ENCODE peak calls at places on chromosomes 3 and 15, in ten cellular contexts. One of them, this sample, is unnamed.

GRCh38 chr15:58327958-58328357 is 103.8 kb upstream of the LIPC start:
- DNase-seq in upper lobe of right lung: no peak
- DNase-seq in naive thymus-derived CD4-positive, alpha-beta T cell: no peak
- DNase-seq in neural progenitor cell: no peak
- DNase-seq in fibroblast of the aortic adventitia: no peak
- DNase-seq in GM23248: no peak
- DNase-seq in dorsolateral prefrontal cortex: no peak
- DNase-seq in transverse colon: no peak
- DNase-seq in neuronal stem cell: no peak
- DNase-seq in kidney epithelial cell: no peak
- DNase-seq in this sample: no peak

GRCh38 chr15:50260969-50261496 is 4.5 kb downstream of the HDC start:
- DNase-seq in upper lobe of right lung: no peak
- DNase-seq in naive thymus-derived CD4-positive, alpha-beta T cell: no peak
- DNase-seq in neural progenitor cell: no peak
- DNase-seq in fibroblast of the aortic adventitia: peak
- DNase-seq in GM23248: no peak
- DNase-seq in dorsolateral prefrontal cortex: no peak
- DNase-seq in transverse colon: no peak
- DNase-seq in neuronal stem cell: no peak
- DNase-seq in kidney epithelial cell: no peak
- DNase-seq in this sample: no peak

GRCh38 chr3:189839576-189839975 is 208.4 kb downstream of the TP63 start:
- DNase-seq in upper lobe of right lung: no peak
- DNase-seq in naive thymus-derived CD4-positive, alpha-beta T cell: no peak
- DNase-seq in neural progenitor cell: no peak
- DNase-seq in fibroblast of the aortic adventitia: peak
- DNase-seq in GM23248: peak
- DNase-seq in dorsolateral prefrontal cortex: no peak
- DNase-seq in transverse colon: no peak
- DNase-seq in neuronal stem cell: no peak
- DNase-seq in kidney epithelial cell: peak
- DNase-seq in this sample: peak

GRCh38 chr15:29125382-29126207 is 144.0 kb downstream of the NSMCE3 start:
- DNase-seq in upper lobe of right lung: no peak
- DNase-seq in naive thymus-derived CD4-positive, alpha-beta T cell: no peak
- DNase-seq in neural progenitor cell: no peak
- DNase-seq in fibroblast of the aortic adventitia: no peak
- DNase-seq in GM23248: no peak
- DNase-seq in dorsolateral prefrontal cortex: no peak
- DNase-seq in transverse colon: no peak
- DNase-seq in neuronal stem cell: no peak
- DNase-seq in kidney epithelial cell: no peak
- DNase-seq in this sample: no peak

GRCh38 chr3:126157083-126157768 is 23.2 kb downstream of the ALDH1L1 start:
- DNase-seq in upper lobe of right lung: no peak
- DNase-seq in naive thymus-derived CD4-positive, alpha-beta T cell: no peak
- DNase-seq in neural progenitor cell: no peak
- DNase-seq in fibroblast of the aortic adventitia: no peak
- DNase-seq in GM23248: no peak
- DNase-seq in dorsolateral prefrontal cortex: no peak
- DNase-seq in transverse colon: no peak
- DNase-seq in neuronal stem cell: no peak
- DNase-seq in kidney epithelial cell: no peak
- DNase-seq in this sample: no peak

GRCh38 chr3:58366699-58367098 is 34.0 kb downstream of the PXK start:
- DNase-seq in upper lobe of right lung: no peak
- DNase-seq in naive thymus-derived CD4-positive, alpha-beta T cell: no peak
- DNase-seq in neural progenitor cell: no peak
- DNase-seq in fibroblast of the aortic adventitia: peak
- DNase-seq in GM23248: no peak
- DNase-seq in dorsolateral prefrontal cortex: no peak
- DNase-seq in transverse colon: no peak
- DNase-seq in neuronal stem cell: no peak
- DNase-seq in kidney epithelial cell: no peak
- DNase-seq in this sample: no peak

GRCh38 chr3:70832035-70832795 is 519.8 kb upstream of the MDFIC2 start:
- DNase-seq in upper lobe of right lung: no peak
- DNase-seq in naive thymus-derived CD4-positive, alpha-beta T cell: no peak
- DNase-seq in neural progenitor cell: no peak
- DNase-seq in fibroblast of the aortic adventitia: peak
- DNase-seq in GM23248: peak
- DNase-seq in dorsolateral prefrontal cortex: no peak
- DNase-seq in transverse colon: no peak
- DNase-seq in neuronal stem cell: no peak
- DNase-seq in kidney epithelial cell: no peak
- DNase-seq in this sample: peak

GRCh38 chr15:74653426-74654082 is 37.9 kb downstream of the CLK3 start:
- DNase-seq in upper lobe of right lung: no peak
- DNase-seq in naive thymus-derived CD4-positive, alpha-beta T cell: no peak
- DNase-seq in neural progenitor cell: no peak
- DNase-seq in fibroblast of the aortic adventitia: peak
- DNase-seq in GM23248: peak
- DNase-seq in dorsolateral prefrontal cortex: no peak
- DNase-seq in transverse colon: peak
- DNase-seq in neuronal stem cell: no peak
- DNase-seq in kidney epithelial cell: peak
- DNase-seq in this sample: no peak

GRCh38 chr3:124887177-124887995 is at the start of gene ITGB5:
- DNase-seq in upper lobe of right lung: peak
- DNase-seq in naive thymus-derived CD4-positive, alpha-beta T cell: no peak
- DNase-seq in neural progenitor cell: peak
- DNase-seq in fibroblast of the aortic adventitia: peak
- DNase-seq in GM23248: peak
- DNase-seq in dorsolateral prefrontal cortex: peak
- DNase-seq in transverse colon: peak
- DNase-seq in neuronal stem cell: peak
- DNase-seq in kidney epithelial cell: no peak
- DNase-seq in this sample: no peak

GRCh38 chr3:28139967-28140634 is 101.3 kb upstream of the CMC1 start:
- DNase-seq in upper lobe of right lung: no peak
- DNase-seq in naive thymus-derived CD4-positive, alpha-beta T cell: no peak
- DNase-seq in neural progenitor cell: no peak
- DNase-seq in fibroblast of the aortic adventitia: peak
- DNase-seq in GM23248: peak
- DNase-seq in dorsolateral prefrontal cortex: no peak
- DNase-seq in transverse colon: no peak
- DNase-seq in neuronal stem cell: no peak
- DNase-seq in kidney epithelial cell: no peak
- DNase-seq in this sample: no peak

GRCh38 chr3:98645039-98645438 is 51.6 kb upstream of the CPOX start:
- DNase-seq in upper lobe of right lung: peak
- DNase-seq in naive thymus-derived CD4-positive, alpha-beta T cell: no peak
- DNase-seq in neural progenitor cell: no peak
- DNase-seq in fibroblast of the aortic adventitia: no peak
- DNase-seq in GM23248: peak
- DNase-seq in dorsolateral prefrontal cortex: no peak
- DNase-seq in transverse colon: no peak
- DNase-seq in neuronal stem cell: no peak
- DNase-seq in kidney epithelial cell: no peak
- DNase-seq in this sample: no peak

GRCh38 chr3:194293546-194294198 is 57.5 kb downstream of the CPN2 start:
- DNase-seq in upper lobe of right lung: no peak
- DNase-seq in naive thymus-derived CD4-positive, alpha-beta T cell: no peak
- DNase-seq in neural progenitor cell: no peak
- DNase-seq in fibroblast of the aortic adventitia: no peak
- DNase-seq in GM23248: no peak
- DNase-seq in dorsolateral prefrontal cortex: no peak
- DNase-seq in transverse colon: no peak
- DNase-seq in neuronal stem cell: no peak
- DNase-seq in kidney epithelial cell: no peak
- DNase-seq in this sample: no peak

GRCh38 chr3:114498779-114499370 is 205.0 kb downstream of the TIGIT start:
- DNase-seq in upper lobe of right lung: no peak
- DNase-seq in naive thymus-derived CD4-positive, alpha-beta T cell: no peak
- DNase-seq in neural progenitor cell: peak
- DNase-seq in fibroblast of the aortic adventitia: peak
- DNase-seq in GM23248: peak
- DNase-seq in dorsolateral prefrontal cortex: no peak
- DNase-seq in transverse colon: no peak
- DNase-seq in neuronal stem cell: peak
- DNase-seq in kidney epithelial cell: peak
- DNase-seq in this sample: no peak

GRCh38 chr3:196140224-196140623 is 58.3 kb upstream of the TFRC start:
- DNase-seq in upper lobe of right lung: no peak
- DNase-seq in naive thymus-derived CD4-positive, alpha-beta T cell: no peak
- DNase-seq in neural progenitor cell: no peak
- DNase-seq in fibroblast of the aortic adventitia: no peak
- DNase-seq in GM23248: no peak
- DNase-seq in dorsolateral prefrontal cortex: no peak
- DNase-seq in transverse colon: no peak
- DNase-seq in neuronal stem cell: no peak
- DNase-seq in kidney epithelial cell: no peak
- DNase-seq in this sample: no peak

GRCh38 chr3:10761583-10761982 is 54.4 kb upstream of the SLC6A11 start:
- DNase-seq in upper lobe of right lung: no peak
- DNase-seq in naive thymus-derived CD4-positive, alpha-beta T cell: no peak
- DNase-seq in neural progenitor cell: no peak
- DNase-seq in fibroblast of the aortic adventitia: no peak
- DNase-seq in GM23248: no peak
- DNase-seq in dorsolateral prefrontal cortex: no peak
- DNase-seq in transverse colon: no peak
- DNase-seq in neuronal stem cell: no peak
- DNase-seq in kidney epithelial cell: no peak
- DNase-seq in this sample: no peak

GRCh38 chr3:1232276-1232675 is 139.5 kb downstream of the CNTN6 start:
- DNase-seq in upper lobe of right lung: no peak
- DNase-seq in naive thymus-derived CD4-positive, alpha-beta T cell: no peak
- DNase-seq in neural progenitor cell: no peak
- DNase-seq in fibroblast of the aortic adventitia: no peak
- DNase-seq in GM23248: no peak
- DNase-seq in dorsolateral prefrontal cortex: no peak
- DNase-seq in transverse colon: no peak
- DNase-seq in neuronal stem cell: no peak
- DNase-seq in kidney epithelial cell: no peak
- DNase-seq in this sample: no peak
- H3K4me3 ChIP-seq in upper lobe of right lung: no peak
- H3K4me3 ChIP-seq in naive thymus-derived CD4-positive, alpha-beta T cell: no peak
- H3K4me3 ChIP-seq in neural progenitor cell: no peak
- H3K4me3 ChIP-seq in fibroblast of the aortic adventitia: no peak
- H3K4me3 ChIP-seq in GM23248: no peak
- H3K4me3 ChIP-seq in dorsolateral prefrontal cortex: no peak
- H3K4me3 ChIP-seq in transverse colon: no peak
- H3K4me3 ChIP-seq in neuronal stem cell: no peak
- H3K4me3 ChIP-seq in kidney epithelial cell: no peak
- H3K4me3 ChIP-seq in this sample: no peak

GRCh38 chr3:112128843-112129727 is 4.0 kb downstream of the GCSAM start:
- DNase-seq in upper lobe of right lung: no peak
- DNase-seq in naive thymus-derived CD4-positive, alpha-beta T cell: peak
- DNase-seq in neural progenitor cell: peak
- DNase-seq in fibroblast of the aortic adventitia: peak
- DNase-seq in GM23248: peak
- DNase-seq in dorsolateral prefrontal cortex: no peak
- DNase-seq in transverse colon: no peak
- DNase-seq in neuronal stem cell: no peak
- DNase-seq in kidney epithelial cell: no peak
- DNase-seq in this sample: no peak
- H3K4me3 ChIP-seq in upper lobe of right lung: no peak
- H3K4me3 ChIP-seq in naive thymus-derived CD4-positive, alpha-beta T cell: no peak
- H3K4me3 ChIP-seq in neural progenitor cell: no peak
- H3K4me3 ChIP-seq in fibroblast of the aortic adventitia: no peak
- H3K4me3 ChIP-seq in GM23248: no peak
- H3K4me3 ChIP-seq in dorsolateral prefrontal cortex: no peak
- H3K4me3 ChIP-seq in transverse colon: no peak
- H3K4me3 ChIP-seq in neuronal stem cell: no peak
- H3K4me3 ChIP-seq in kidney epithelial cell: no peak
- H3K4me3 ChIP-seq in this sample: no peak

GRCh38 chr3:46989146-46989810 is 9.8 kb downstream of the NBEAL2 start:
- DNase-seq in upper lobe of right lung: no peak
- DNase-seq in naive thymus-derived CD4-positive, alpha-beta T cell: no peak
- DNase-seq in neural progenitor cell: no peak
- DNase-seq in fibroblast of the aortic adventitia: no peak
- DNase-seq in GM23248: no peak
- DNase-seq in dorsolateral prefrontal cortex: no peak
- DNase-seq in transverse colon: no peak
- DNase-seq in neuronal stem cell: no peak
- DNase-seq in kidney epithelial cell: no peak
- DNase-seq in this sample: no peak

GRCh38 chr3:46986782-46987484 is 7.5 kb downstream of the NBEAL2 start:
- DNase-seq in upper lobe of right lung: no peak
- DNase-seq in naive thymus-derived CD4-positive, alpha-beta T cell: no peak
- DNase-seq in neural progenitor cell: peak
- DNase-seq in fibroblast of the aortic adventitia: no peak
- DNase-seq in GM23248: no peak
- DNase-seq in dorsolateral prefrontal cortex: no peak
- DNase-seq in transverse colon: no peak
- DNase-seq in neuronal stem cell: no peak
- DNase-seq in kidney epithelial cell: no peak
- DNase-seq in this sample: no peak

GRCh38 chr3:46986055-46986730 is 6.7 kb downstream of the NBEAL2 start:
- DNase-seq in upper lobe of right lung: no peak
- DNase-seq in naive thymus-derived CD4-positive, alpha-beta T cell: no peak
- DNase-seq in neural progenitor cell: no peak
- DNase-seq in fibroblast of the aortic adventitia: no peak
- DNase-seq in GM23248: no peak
- DNase-seq in dorsolateral prefrontal cortex: no peak
- DNase-seq in transverse colon: peak
- DNase-seq in neuronal stem cell: no peak
- DNase-seq in kidney epithelial cell: no peak
- DNase-seq in this sample: no peak

GRCh38 chr3:46988616-46989015 is 9.2 kb downstream of the NBEAL2 start:
- DNase-seq in upper lobe of right lung: no peak
- DNase-seq in naive thymus-derived CD4-positive, alpha-beta T cell: no peak
- DNase-seq in neural progenitor cell: no peak
- DNase-seq in fibroblast of the aortic adventitia: no peak
- DNase-seq in GM23248: no peak
- DNase-seq in dorsolateral prefrontal cortex: no peak
- DNase-seq in transverse colon: no peak
- DNase-seq in neuronal stem cell: no peak
- DNase-seq in kidney epithelial cell: no peak
- DNase-seq in this sample: no peak

GRCh38 chr3:46987485-46988401 is 8.3 kb downstream of the NBEAL2 start:
- DNase-seq in upper lobe of right lung: peak
- DNase-seq in naive thymus-derived CD4-positive, alpha-beta T cell: peak
- DNase-seq in neural progenitor cell: no peak
- DNase-seq in fibroblast of the aortic adventitia: no peak
- DNase-seq in GM23248: no peak
- DNase-seq in dorsolateral prefrontal cortex: no peak
- DNase-seq in transverse colon: peak
- DNase-seq in neuronal stem cell: no peak
- DNase-seq in kidney epithelial cell: no peak
- DNase-seq in this sample: no peak
- H3K4me3 ChIP-seq in upper lobe of right lung: peak
- H3K4me3 ChIP-seq in naive thymus-derived CD4-positive, alpha-beta T cell: peak
- H3K4me3 ChIP-seq in neural progenitor cell: no peak
- H3K4me3 ChIP-seq in fibroblast of the aortic adventitia: no peak
- H3K4me3 ChIP-seq in GM23248: no peak
- H3K4me3 ChIP-seq in dorsolateral prefrontal cortex: no peak
- H3K4me3 ChIP-seq in transverse colon: no peak
- H3K4me3 ChIP-seq in neuronal stem cell: no peak
- H3K4me3 ChIP-seq in kidney epithelial cell: no peak
- H3K4me3 ChIP-seq in this sample: no peak

DNA sequence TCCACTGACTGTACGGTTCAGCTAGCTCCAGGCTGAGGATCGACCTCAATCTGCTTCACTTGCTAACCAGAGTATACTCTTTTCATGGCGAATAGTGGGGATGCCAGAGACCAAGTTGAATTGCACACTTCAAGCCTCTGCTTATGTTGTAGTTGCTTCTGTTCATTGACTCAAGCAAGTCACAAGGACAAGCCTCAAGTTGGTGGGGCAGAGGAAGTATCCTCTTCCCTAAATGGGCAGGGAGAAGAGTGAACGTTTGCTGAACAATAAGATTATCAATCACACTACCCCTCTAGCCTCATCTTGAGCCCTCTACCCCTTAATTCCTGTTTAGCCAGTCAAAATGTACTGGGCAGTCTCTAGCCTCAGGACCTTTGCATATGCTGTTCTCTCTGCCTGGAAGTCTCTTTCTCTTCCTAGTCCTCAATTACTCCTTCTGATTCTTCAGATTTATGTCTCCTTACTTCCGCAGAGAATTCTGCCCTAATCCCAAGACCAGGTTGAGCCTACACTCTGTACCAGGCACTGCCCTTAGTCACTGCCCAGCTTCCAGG is 390.4 kb upstream of the PROK2 start:
- DNase-seq in upper lobe of right lung: no peak
- DNase-seq in naive thymus-derived CD4-positive, alpha-beta T cell: no peak
- DNase-seq in neural progenitor cell: no peak
- DNase-seq in fibroblast of the aortic adventitia: no peak
- DNase-seq in GM23248: no peak
- DNase-seq in dorsolateral prefrontal cortex: no peak
- DNase-seq in transverse colon: no peak
- DNase-seq in neuronal stem cell: no peak
- DNase-seq in kidney epithelial cell: no peak
- DNase-seq in this sample: no peak
- H3K4me3 ChIP-seq in upper lobe of right lung: no peak
- H3K4me3 ChIP-seq in naive thymus-derived CD4-positive, alpha-beta T cell: no peak
- H3K4me3 ChIP-seq in neural progenitor cell: no peak
- H3K4me3 ChIP-seq in fibroblast of the aortic adventitia: no peak
- H3K4me3 ChIP-seq in GM23248: no peak
- H3K4me3 ChIP-seq in dorsolateral prefrontal cortex: no peak
- H3K4me3 ChIP-seq in transverse colon: no peak
- H3K4me3 ChIP-seq in neuronal stem cell: no peak
- H3K4me3 ChIP-seq in kidney epithelial cell: no peak
- H3K4me3 ChIP-seq in this sample: no peak